ENCODE peak calls at places on chromosomes 7 and 10, in seven cellular contexts. One of them, this sample, is unnamed.

GRCh38 chr7:1121476-1121875 is 33.6 kb downstream of the GPER1 start:
- DNase-seq in IMR-90: no peak
- DNase-seq in HepG2: no peak
- DNase-seq in body of pancreas: no peak
- DNase-seq in HCT116: no peak
- DNase-seq in prostate gland: no peak
- DNase-seq in A549: no peak
- DNase-seq in this sample: no peak

GRCh38 chr10:86443069-86443468 is 76.5 kb upstream of the GRID1 start:
- DNase-seq in body of pancreas: no peak
- DNase-seq in A549: no peak
- DNase-seq in prostate gland: no peak
- DNase-seq in HepG2: peak; percentile 63
- DNase-seq in IMR-90: peak; percentile 82
- DNase-seq in HCT116: no peak
- DNase-seq in this sample: no peak

GRCh38 chr7:90824386-90825307 is 228.5 kb downstream of the CDK14 start:
- DNase-seq in HepG2: no peak
- DNase-seq in A549: no peak
- DNase-seq in IMR-90: peak; percentile 91
- DNase-seq in body of pancreas: no peak
- DNase-seq in HCT116: no peak
- DNase-seq in prostate gland: no peak
- DNase-seq in this sample: peak; percentile 7

GRCh38 chr10:42970451-42971250 is 106.2 kb upstream of the RET start:
- DNase-seq in A549: no peak
- DNase-seq in HCT116: no peak
- DNase-seq in IMR-90: no peak
- DNase-seq in prostate gland: no peak
- DNase-seq in body of pancreas: no peak
- DNase-seq in HepG2: no peak
- DNase-seq in this sample: peak; percentile 78

GRCh38 chr7:101829856-101830255 is 12.4 kb downstream of the CUX1 start:
- DNase-seq in IMR-90: no peak
- DNase-seq in prostate gland: no peak
- DNase-seq in HepG2: no peak
- DNase-seq in HCT116: no peak
- DNase-seq in body of pancreas: no peak
- DNase-seq in A549: no peak
- DNase-seq in this sample: no peak

GRCh38 chr7:82124445-82124844 is 319.1 kb downstream of the CACNA2D1 start:
- DNase-seq in IMR-90: no peak
- DNase-seq in body of pancreas: no peak
- DNase-seq in HepG2: no peak
- DNase-seq in prostate gland: no peak
- DNase-seq in A549: no peak
- DNase-seq in HCT116: no peak
- DNase-seq in this sample: no peak

GRCh38 chr7:105680505-105681187 is 99.4 kb upstream of the EFCAB10 start:
- DNase-seq in A549: no peak
- DNase-seq in prostate gland: no peak
- DNase-seq in IMR-90: no peak
- DNase-seq in HCT116: no peak
- DNase-seq in body of pancreas: peak; percentile 23
- DNase-seq in HepG2: peak; percentile 68
- DNase-seq in this sample: no peak

GRCh38 chr7:98133181-98133580 is 26.5 kb downstream of the LMTK2 start:
- DNase-seq in body of pancreas: no peak
- DNase-seq in HCT116: no peak
- DNase-seq in A549: no peak
- DNase-seq in HepG2: no peak
- DNase-seq in prostate gland: no peak
- DNase-seq in IMR-90: no peak
- DNase-seq in this sample: peak; percentile 94

GRCh38 chr7:79531116-79531515 is 77.6 kb upstream of the MAGI2 start:
- DNase-seq in prostate gland: no peak
- DNase-seq in A549: no peak
- DNase-seq in body of pancreas: no peak
- DNase-seq in IMR-90: no peak
- DNase-seq in HepG2: no peak
- DNase-seq in HCT116: no peak
- DNase-seq in this sample: no peak

GRCh38 chr10:110845756-110846620 is 25.7 kb upstream of the PDCD4 start:
- DNase-seq in prostate gland: peak; percentile 86
- DNase-seq in body of pancreas: peak; percentile 96
- DNase-seq in A549: no peak
- DNase-seq in IMR-90: no peak
- DNase-seq in HCT116: no peak
- DNase-seq in HepG2: peak; percentile 91
- DNase-seq in this sample: no peak

GRCh38 chr7:10803720-10804119 is 170.0 kb upstream of the PHF14 start:
- DNase-seq in HepG2: no peak
- DNase-seq in A549: no peak
- DNase-seq in prostate gland: no peak
- DNase-seq in HCT116: no peak
- DNase-seq in body of pancreas: no peak
- DNase-seq in IMR-90: no peak
- DNase-seq in this sample: no peak

GRCh38 chr7:112220877-112221434 is 14.5 kb downstream of the ZNF277 start:
- DNase-seq in IMR-90: no peak
- DNase-seq in A549: no peak
- DNase-seq in HepG2: no peak
- DNase-seq in prostate gland: no peak
- DNase-seq in HCT116: no peak
- DNase-seq in body of pancreas: no peak
- DNase-seq in this sample: no peak

GRCh38 chr10:132764108-132764507 is 21.8 kb downstream of the NKX6-2 start:
- DNase-seq in HepG2: no peak
- DNase-seq in prostate gland: no peak
- DNase-seq in IMR-90: no peak
- DNase-seq in A549: no peak
- DNase-seq in body of pancreas: no peak
- DNase-seq in HCT116: no peak
- DNase-seq in this sample: no peak

GRCh38 chr7:97851725-97852124 is 20.5 kb downstream of the ASNS start:
- DNase-seq in HepG2: no peak
- DNase-seq in HCT116: no peak
- DNase-seq in A549: no peak
- DNase-seq in body of pancreas: no peak
- DNase-seq in prostate gland: no peak
- DNase-seq in IMR-90: peak; percentile 67
- DNase-seq in this sample: no peak

GRCh38 chr7:128201067-128201689 is 39.9 kb upstream of the LEP start:
- DNase-seq in A549: no peak
- DNase-seq in HepG2: no peak
- DNase-seq in IMR-90: no peak
- DNase-seq in body of pancreas: peak; percentile 39
- DNase-seq in HCT116: no peak
- DNase-seq in prostate gland: no peak
- DNase-seq in this sample: no peak

GRCh38 chr7:105219771-105220160 is 169.0 kb downstream of the SRPK2 start:
- DNase-seq in body of pancreas: no peak
- DNase-seq in prostate gland: no peak
- DNase-seq in IMR-90: peak; percentile 85
- DNase-seq in HCT116: no peak
- DNase-seq in A549: no peak
- DNase-seq in HepG2: no peak
- DNase-seq in this sample: no peak

GRCh38 chr7:117950601-117951278 is 77.5 kb upstream of the CTTNBP2 start:
- DNase-seq in IMR-90: no peak
- DNase-seq in HCT116: no peak
- DNase-seq in A549: no peak
- DNase-seq in body of pancreas: no peak
- DNase-seq in HepG2: no peak
- DNase-seq in prostate gland: no peak
- DNase-seq in this sample: no peak

GRCh38 chr7:2172311-2173183 is 60.2 kb downstream of the MAD1L1 start:
- DNase-seq in prostate gland: peak; percentile 90
- DNase-seq in HepG2: peak; percentile 76
- DNase-seq in A549: no peak
- DNase-seq in HCT116: no peak
- DNase-seq in IMR-90: peak; percentile 97
- DNase-seq in body of pancreas: peak; percentile 84
- DNase-seq in this sample: no peak

GRCh38 chr10:58239561-58240169 is 28.0 kb downstream of the IPMK start:
- DNase-seq in prostate gland: no peak
- DNase-seq in A549: no peak
- DNase-seq in HCT116: no peak
- DNase-seq in HepG2: no peak
- DNase-seq in body of pancreas: no peak
- DNase-seq in IMR-90: no peak
- DNase-seq in this sample: no peak

GRCh38 chr10:110215286-110215685 is 7.9 kb downstream of the MXI1 start:
- DNase-seq in HepG2: no peak
- DNase-seq in body of pancreas: no peak
- DNase-seq in HCT116: no peak
- DNase-seq in prostate gland: no peak
- DNase-seq in IMR-90: no peak
- DNase-seq in A549: no peak
- DNase-seq in this sample: no peak

GRCh38 chr7:683526-684205 is 42.8 kb upstream of the DNAAF5 start:
- DNase-seq in prostate gland: no peak
- DNase-seq in HCT116: no peak
- DNase-seq in HepG2: no peak
- DNase-seq in body of pancreas: peak; percentile 5
- DNase-seq in A549: no peak
- DNase-seq in IMR-90: no peak
- DNase-seq in this sample: no peak

GRCh38 chr10:110753462-110753861 is 109.3 kb downstream of the RBM20 start:
- DNase-seq in A549: no peak
- DNase-seq in IMR-90: no peak
- DNase-seq in HepG2: no peak
- DNase-seq in prostate gland: no peak
- DNase-seq in body of pancreas: no peak
- DNase-seq in HCT116: no peak
- DNase-seq in this sample: no peak

GRCh38 chr10:93757766-93758509 is at the start of gene LGI1:
- DNase-seq in HCT116: no peak
- DNase-seq in IMR-90: peak; percentile 16
- DNase-seq in prostate gland: no peak
- DNase-seq in A549: no peak
- DNase-seq in body of pancreas: no peak
- DNase-seq in HepG2: no peak
- DNase-seq in this sample: no peak

GRCh38 chr10:79148452-79149344 is 79.9 kb downstream of the ZMIZ1 start:
- DNase-seq in prostate gland: peak; percentile 49
- DNase-seq in HCT116: no peak
- DNase-seq in IMR-90: peak; percentile 40
- DNase-seq in HepG2: no peak
- DNase-seq in A549: no peak
- DNase-seq in body of pancreas: no peak
- DNase-seq in this sample: no peak

GRCh38 chr7:148330124-148330818 is 260.3 kb upstream of the C7orf33 start:
- DNase-seq in prostate gland: no peak
- DNase-seq in body of pancreas: no peak
- DNase-seq in HCT116: no peak
- DNase-seq in HepG2: no peak
- DNase-seq in A549: no peak
- DNase-seq in IMR-90: no peak
- DNase-seq in this sample: no peak
- TF ChIP-seq POLR2A in prostate gland: no peak
- TF ChIP-seq POLR2A in body of pancreas: no peak
- TF ChIP-seq POLR2A in HCT116: no peak
- TF ChIP-seq POLR2A in HepG2: no peak
- TF ChIP-seq POLR2A in A549: no peak
- TF ChIP-seq POLR2A in IMR-90: no peak
- TF ChIP-seq POLR2A in this sample: no peak

GRCh38 chr7:73918926-73919693 is 58.2 kb downstream of the TMEM270 start:
- DNase-seq in prostate gland: no peak
- DNase-seq in IMR-90: no peak
- DNase-seq in body of pancreas: no peak
- DNase-seq in A549: no peak
- DNase-seq in HepG2: no peak
- DNase-seq in HCT116: no peak
- DNase-seq in this sample: peak; percentile 41
- H3K4me3 ChIP-seq in prostate gland: no peak overlapping the region
- H3K4me3 ChIP-seq in IMR-90: no peak overlapping the region
- H3K4me3 ChIP-seq in body of pancreas: no peak overlapping the region
- H3K4me3 ChIP-seq in A549: no peak overlapping the region
- H3K4me3 ChIP-seq in HepG2: no peak overlapping the region
- H3K4me3 ChIP-seq in HCT116: no peak overlapping the region
- H3K4me3 ChIP-seq in this sample: no peak overlapping the region

GRCh38 chr10:125217986-125218675 is 57.8 kb upstream of the CTBP2 start:
- DNase-seq in A549: no peak
- DNase-seq in IMR-90: peak; percentile 31
- DNase-seq in body of pancreas: no peak
- DNase-seq in HepG2: no peak
- DNase-seq in HCT116: peak; percentile 23
- DNase-seq in prostate gland: no peak
- DNase-seq in this sample: peak; percentile 13
- TF ChIP-seq CTCF in A549: no peak
- TF ChIP-seq CTCF in IMR-90: no peak
- TF ChIP-seq CTCF in body of pancreas: no peak
- TF ChIP-seq CTCF in HepG2: peak; percentile 22
- TF ChIP-seq CTCF in HCT116: peak; percentile 40
- TF ChIP-seq CTCF in prostate gland: no peak
- TF ChIP-seq CTCF in this sample: no peak

DNA sequence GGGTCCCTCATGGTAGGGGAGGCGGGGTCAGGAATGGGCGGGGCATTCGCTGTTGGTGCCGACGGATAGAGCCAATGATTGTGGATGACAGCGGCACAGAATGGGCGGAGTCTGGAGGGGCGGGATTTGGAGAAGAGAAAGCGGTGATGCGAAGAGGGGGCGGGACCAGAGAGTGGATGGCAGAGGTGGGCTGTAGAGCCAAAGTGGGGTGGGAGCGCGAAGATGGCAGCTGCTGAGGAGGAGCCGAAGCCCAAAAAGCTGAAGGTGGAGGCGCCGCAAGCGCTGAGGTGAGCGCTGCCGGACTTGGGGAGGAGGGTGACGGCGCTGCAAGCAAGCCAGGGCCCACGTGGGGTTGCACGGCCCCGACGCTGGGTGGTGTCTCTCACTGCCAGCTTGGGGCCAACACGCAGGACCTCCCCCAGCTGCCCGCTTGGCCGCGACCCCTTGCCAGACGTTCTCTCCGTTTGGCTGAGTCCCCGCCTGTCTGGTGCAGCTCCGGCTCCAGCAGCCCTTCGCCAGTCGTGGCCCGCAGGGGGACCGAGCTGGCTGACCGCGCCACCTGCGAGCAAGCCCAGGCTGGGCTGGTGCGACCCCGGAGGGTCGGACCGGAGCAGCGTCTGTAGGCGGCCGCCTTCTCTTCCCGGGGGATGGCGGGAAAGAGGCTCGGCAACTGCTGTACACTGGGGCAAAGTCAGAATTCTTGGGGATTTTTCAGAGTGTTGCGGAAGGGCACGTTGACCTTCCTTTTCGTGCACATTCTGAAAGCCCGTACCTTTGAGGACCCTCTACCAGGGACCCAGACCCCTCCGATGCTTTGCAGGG is at the start of gene ADK:
- DNase-seq in HCT116: peak; percentile 96
- DNase-seq in prostate gland: peak; percentile 99
- DNase-seq in IMR-90: peak; percentile 96
- DNase-seq in HepG2: peak; percentile 96
- DNase-seq in A549: peak; percentile 99
- DNase-seq in body of pancreas: peak; percentile 100
- DNase-seq in this sample: peak; percentile 99
- TF ChIP-seq POLR2A in HCT116: peak; percentile 40
- TF ChIP-seq POLR2A in prostate gland: peak; percentile 80
- TF ChIP-seq POLR2A in IMR-90: peak; percentile 26
- TF ChIP-seq POLR2A in HepG2: peak; percentile 91
- TF ChIP-seq POLR2A in A549: peak; percentile 73
- TF ChIP-seq POLR2A in body of pancreas: peak; percentile 52
- TF ChIP-seq POLR2A in this sample: peak; percentile 80